ENCODE peak calls at places on chromosome 14, in nine cellular contexts. K is suprapubic skin; T is CD8-positive, alpha-beta memory T cell; E is psoas muscle; Y is naive thymus-derived CD4-positive, alpha-beta T cell; N is GM23248; L is fibroblast of lung; W is heart right ventricle; V is aorta. X is an unnamed sample. For H3K9me3 and H3K4me1, the result is how much of the 10 kb centered on the place peaks cover.

GRCh38 chr14:52553002-52553670 is 500 bp downstream of the GPR137C start:
- DNase-seq in L (no peak), W (no peak), E (peak), V (peak), K (peak), Y (peak), N (peak), T (peak), X (peak)

GRCh38 chr14:89828473-89829200 is 125.9 kb downstream of the EFCAB11 start:
- DNase-seq in W (no peak), E (no peak), T (no peak), K (no peak), Y (no peak), N (no peak), L (peak), V (no peak), X (no peak)

GRCh38 chr14:95413289-95414215 is 93.8 kb upstream of the CLMN start:
- DNase-seq in W (no peak), K (no peak), E (no peak), L (no peak), T (no peak), N (peak), Y (no peak), V (no peak), X (no peak)

GRCh38 chr14:97706814-97707213 is 909.6 kb downstream of the VRK1 start:
- DNase-seq in K (no peak), T (no peak), N (no peak), L (no peak), Y (no peak), V (no peak), W (no peak), E (no peak), X (no peak)

GRCh38 chr14:68340262-68340661 is 452.6 kb downstream of the ZFP36L1 start:
- DNase-seq in W (no peak), E (no peak), K (no peak), Y (no peak), V (no peak), T (no peak), L (no peak), N (no peak), X (no peak)

GRCh38 chr14:73242274-73242960 is 5.1 kb downstream of the PAPLN start:
- DNase-seq in W (no peak), Y (no peak), N (no peak), V (peak), T (no peak), K (no peak), L (peak), E (peak), X (no peak)

GRCh38 chr14:73460691-73461127 is 2.4 kb upstream of the NUMB start:
- DNase-seq in E (no peak), K (no peak), V (no peak), Y (no peak), W (no peak), N (peak), L (peak), T (no peak), X (peak)

GRCh38 chr14:49420201-49420600 is 166.0 kb downstream of the RPS29 start:
- DNase-seq in V (no peak), N (no peak), T (no peak), Y (no peak), L (no peak), K (no peak), W (no peak), E (no peak), X (no peak)

GRCh38 chr14:67722293-67722692 is 20.6 kb downstream of the RDH12 start:
- DNase-seq in T (no peak), W (peak), V (peak), K (no peak), E (peak), L (peak), Y (no peak), N (peak), X (peak)

GRCh38 chr14:55274760-55275159 is 3.5 kb downstream of the FBXO34 start:
- DNase-seq in E (no peak), K (no peak), V (no peak), L (peak), W (no peak), T (no peak), N (peak), Y (no peak), X (peak)

GRCh38 chr14:45364565-45364964 is 111.6 kb upstream of the MIS18BP1 start:
- DNase-seq in W (no peak), Y (no peak), V (no peak), K (no peak), E (no peak), T (no peak), N (no peak), L (no peak), X (no peak)

GRCh38 chr14:77903233-77903632 is 103.3 kb downstream of the ADCK1 start:
- DNase-seq in E (no peak), Y (no peak), L (no peak), T (no peak), N (peak), K (peak), V (no peak), W (no peak), X (peak)

GRCh38 chr14:25411933-25412757 is 362.2 kb upstream of the STXBP6 start:
- DNase-seq in K (no peak), Y (no peak), N (peak), V (no peak), E (no peak), W (no peak), L (peak), T (no peak), X (peak)

GRCh38 chr14:62097824-62098223 is 335.6 kb downstream of the SNAPC1 start:
- DNase-seq in L (no peak), W (no peak), T (no peak), V (no peak), E (no peak), N (no peak), Y (no peak), K (no peak), X (no peak)

GRCh38 chr14:93033983-93034670 is 81.6 kb downstream of the ITPK1 start:
- DNase-seq in N (no peak), E (no peak), K (no peak), T (peak), V (no peak), L (no peak), Y (peak), W (no peak), X (peak)

GRCh38 chr14:106564058-106564643 is 1037.8 kb downstream of the TMEM121 start:
- DNase-seq in L (no peak), W (no peak), E (no peak), T (peak), Y (peak), V (no peak), K (no peak), N (no peak), X (peak)

GRCh38 chr14:98728024-98728423 is 544.0 kb downstream of the BCL11B start:
- DNase-seq in Y (no peak), N (no peak), W (no peak), T (no peak), K (no peak), L (no peak), E (no peak), V (no peak), X (no peak)
- H3K9me3 ChIP-seq in Y (under half), N (under half), W (under half), T (under half), K (under half), L (under half), E (under half), V (under half), X (under half)

DNA sequence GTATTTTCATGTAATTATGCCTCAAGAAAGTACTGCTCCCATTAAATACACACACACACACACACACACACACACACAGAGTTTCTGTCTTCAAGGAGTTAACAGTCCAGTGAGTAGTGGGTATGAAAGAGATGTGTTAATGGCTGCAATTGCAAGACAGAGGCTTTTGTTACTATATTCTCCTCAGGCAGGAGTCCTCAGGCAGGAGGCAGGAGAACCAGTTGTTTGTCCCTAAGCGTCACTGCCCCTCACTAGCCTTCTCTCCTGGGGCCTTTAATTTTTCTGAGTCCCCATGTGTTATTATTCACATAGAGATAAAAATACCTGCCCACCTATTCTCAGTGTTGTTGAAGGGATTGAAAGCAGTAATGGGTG is 31.2 kb downstream of the DAD1 start:
- DNase-seq in N (no peak), V (no peak), L (no peak), K (no peak), W (no peak), E (no peak), T (no peak), Y (no peak), X (no peak)
- H3K27ac ChIP-seq in N (no peak), V (no peak), L (no peak), K (no peak), W (peak), E (peak), T (peak), Y (peak), X (no peak)

GRCh38 chr14:104610749-104611310 is 6.3 kb upstream of the TMEM179 start:
- DNase-seq in Y (no peak), N (no peak), T (no peak), W (no peak), L (no peak), K (no peak), E (no peak), V (no peak), X (no peak)
- H3K4me1 ChIP-seq in Y (under half), N (under half), T (under half), W (under half), L (under half), K (under half), E (under half), V (under half), X (under half)

GRCh38 chr14:36505193-36505815 is 14.7 kb downstream of the NKX2-1 start:
- DNase-seq in Y (no peak), W (no peak), T (no peak), V (no peak), N (no peak), L (no peak), E (no peak), K (no peak), X (no peak)

GRCh38 chr14:36507847-36508417 is 12.1 kb downstream of the NKX2-1 start:
- DNase-seq in W (no peak), E (no peak), T (no peak), L (no peak), V (no peak), Y (no peak), K (no peak), N (no peak), X (no peak)

GRCh38 chr14:36508418-36509051 is 11.5 kb downstream of the NKX2-1 start:
- DNase-seq in L (no peak), E (no peak), K (no peak), N (no peak), T (no peak), V (no peak), W (no peak), Y (no peak), X (no peak)

GRCh38 chr14:36505892-36506731 is 13.9 kb downstream of the NKX2-1 start:
- DNase-seq in V (no peak), E (no peak), L (no peak), N (no peak), W (no peak), K (no peak), Y (no peak), T (no peak), X (no peak)

DNA sequence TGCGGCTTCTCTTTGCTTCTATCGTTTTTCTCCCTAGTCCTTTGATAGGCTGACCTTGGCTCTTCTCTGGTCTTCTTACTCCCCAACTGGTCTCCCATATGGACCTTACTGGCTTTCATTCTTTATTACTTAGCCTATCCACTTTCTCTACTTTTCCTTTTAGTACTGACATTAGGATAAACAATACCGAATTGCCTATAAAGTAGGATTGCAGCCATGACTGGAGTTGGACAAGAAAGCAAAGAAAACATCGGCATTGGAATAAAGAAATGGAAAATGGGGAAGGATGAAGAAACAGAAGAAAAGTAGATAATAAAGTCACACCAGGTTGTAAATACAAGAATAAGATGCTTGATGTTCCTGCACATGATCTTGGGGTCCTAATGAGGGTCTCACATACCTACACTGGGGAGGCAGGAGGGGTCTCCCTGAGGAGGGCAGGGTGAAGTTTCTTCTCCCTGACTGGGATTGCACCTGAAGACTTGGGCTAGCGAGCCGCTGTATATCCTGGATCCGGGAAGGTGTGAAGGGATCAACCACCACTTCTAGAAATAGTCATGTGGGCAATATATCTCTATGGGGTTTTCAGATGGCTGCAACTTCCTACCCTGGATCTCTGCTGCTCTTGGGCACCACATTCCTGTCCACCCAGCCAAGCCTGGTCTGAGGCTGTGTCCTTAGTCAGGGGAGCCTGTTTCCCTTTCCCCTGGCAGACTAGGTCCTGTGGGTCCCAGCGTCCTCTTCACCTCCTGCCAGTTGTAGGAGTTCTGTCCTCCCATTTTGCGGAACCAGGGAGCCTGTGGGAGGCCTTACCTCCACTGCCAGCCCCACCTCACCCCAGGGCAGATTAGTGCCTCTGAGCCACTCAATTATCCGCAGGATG is 13.1 kb downstream of the NKX2-1 start:
- DNase-seq in E (no peak), N (no peak), T (no peak), L (no peak), K (no peak), W (no peak), Y (no peak), V (no peak), X (no peak)
- H3K9me3 ChIP-seq in E (under half), N (under half), T (under half), L (under half), K (under half), W (under half), Y (under half), V (under half), X (under half)

DNA sequence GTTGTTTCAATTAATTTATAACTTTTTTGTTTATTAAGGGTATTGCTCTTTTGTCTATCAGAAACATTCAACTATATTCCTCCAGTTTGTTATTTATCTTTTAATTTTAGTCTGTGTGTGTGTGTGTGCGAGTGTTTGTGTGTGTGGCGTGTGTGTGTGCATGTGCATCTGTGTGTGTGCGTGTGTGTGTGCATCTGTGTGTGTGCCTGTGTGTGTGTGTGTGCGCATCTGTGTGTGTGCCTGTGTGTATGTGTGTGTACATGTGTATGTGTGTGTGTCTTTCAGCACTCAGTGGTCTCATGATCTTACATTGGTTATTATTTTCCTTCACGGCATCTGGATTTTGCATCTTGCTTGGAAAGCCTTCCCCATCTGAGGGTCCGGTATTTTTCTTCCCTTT is 281.0 kb upstream of the RTL1 start:
- DNase-seq in V (no peak), N (no peak), E (no peak), T (no peak), L (no peak), K (no peak), Y (no peak), W (no peak), X (no peak)
- H3K27ac ChIP-seq in V (no peak), N (no peak), E (no peak), T (no peak), L (no peak), K (no peak), Y (no peak), W (no peak), X (no peak)

DNA sequence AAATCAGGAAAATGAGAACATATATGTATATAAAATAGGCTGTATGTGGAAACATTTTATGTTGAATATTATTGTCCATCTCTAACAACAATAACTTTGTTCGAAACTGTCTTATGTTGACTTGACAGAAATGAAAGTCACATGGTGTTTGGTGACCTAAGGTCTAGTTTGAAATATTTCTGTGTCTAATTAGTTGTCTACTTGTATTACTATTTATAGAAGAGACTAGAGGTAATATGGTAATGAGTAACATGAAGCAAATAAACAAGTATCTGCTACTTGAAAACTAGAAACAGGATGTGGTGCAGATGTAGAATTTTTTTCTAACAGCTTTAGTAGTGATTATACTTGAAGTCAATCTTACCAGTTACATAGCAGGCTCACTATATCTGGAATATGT is 3.9 kb downstream of the GPHN start:
- DNase-seq in E (no peak), L (no peak), N (no peak), Y (no peak), W (no peak), T (no peak), V (no peak), K (no peak), X (no peak)
- H3K4me1 ChIP-seq in E (half or more), L (under half), N (under half), Y (under half), W (half or more), T (under half), V (under half), K (under half), X (under half)

GRCh38 chr14:36511981-36512584 is 7.9 kb downstream of the NKX2-1 start:
- DNase-seq in T (no peak), W (no peak), K (no peak), E (no peak), N (no peak), V (no peak), Y (no peak), L (no peak), X (no peak)
- H3K9me3 ChIP-seq in T (under half), W (under half), K (under half), E (under half), N (under half), V (under half), Y (under half), L (under half), X (under half)

GRCh38 chr14:32430326-32430725 is 101.2 kb downstream of the AKAP6 start:
- DNase-seq in E (no peak), T (no peak), W (no peak), Y (no peak), L (peak), K (no peak), N (peak), V (no peak), X (no peak)
- H3K27ac ChIP-seq in E (no peak), T (no peak), W (no peak), Y (no peak), L (no peak), K (no peak), N (no peak), V (no peak), X (no peak)